ENCODE peak calls at places on chromosomes 13 and 19, in nine cellular contexts. G is H9; X is stimulated activated CD8-positive, alpha-beta memory T cell treated with anti-CD3 and anti-CD28 coated beads, Interleukin-7, amount 100 ng/mL, for 4 hours; H is NCI-H1105 treated with DMSO at 0.1 percent for 48 hours; L is skeletal muscle cell; P is sciatic nerve; E is amygdala; K is NCI-H774; J is neural progenitor cell. U is an unnamed sample.

GRCh38 chr19:18700501-18701249 is 17.2 kb downstream of the CRTC1 start:
- DNase-seq in G (peak), X (peak), H (peak), L (no peak), P (peak), E (no peak), K (peak), J (peak), U (peak)

GRCh38 chr19:37905936-37906867 is at the start of gene WDR87:
- DNase-seq in G (peak), X (peak), H (peak), L (no peak), P (no peak), E (no peak), K (peak), J (peak), U (no peak)

GRCh38 chr13:96119921-96120320 is 30.0 kb downstream of the HS6ST3 start:
- DNase-seq in G (no peak), X (no peak), H (no peak), L (no peak), P (no peak), E (no peak), K (no peak), J (no peak), U (no peak)

GRCh38 chr19:15248648-15249559 is 16.7 kb upstream of the EPHX3 start:
- DNase-seq in G (no peak), X (no peak), H (no peak), L (peak), P (peak), E (no peak), K (no peak), J (no peak), U (no peak)

GRCh38 chr13:21632196-21632595 is 28.2 kb upstream of the MICU2 start:
- DNase-seq in G (no peak), X (no peak), H (no peak), L (no peak), P (no peak), E (no peak), K (no peak), J (no peak), U (no peak)

GRCh38 chr13:48356750-48357149 is 53.2 kb downstream of the RB1 start:
- DNase-seq in G (no peak), X (no peak), H (no peak), L (no peak), P (no peak), E (no peak), K (no peak), J (no peak), U (no peak)

GRCh38 chr13:111114362-111115050 is 604 bp upstream of the ARHGEF7 start:
- DNase-seq in G (peak), X (no peak), H (peak), L (no peak), P (no peak), E (peak), K (peak), J (peak), U (no peak)

GRCh38 chr13:105083986-105084385 is 1451.5 kb downstream of the EFNB2 start:
- DNase-seq in G (no peak), X (no peak), H (no peak), L (no peak), P (no peak), E (no peak), K (no peak), J (no peak), U (peak)

GRCh38 chr19:40219721-40220276 is 1.6 kb upstream of the TTC9B start:
- DNase-seq in G (no peak), X (no peak), H (peak), L (peak), P (no peak), E (peak), K (peak), J (no peak), U (no peak)

U was measured in DMS 273 treated with DMSO at 0.1 percent for 48 hours.